ENCODE peak calls at places on chromosomes 5 and 9, in four cellular contexts. W is mammary epithelial cell, V is astrocyte, M is mesenchymal stem cell. J is an unnamed sample.

GRCh38 chr9:35935755-35936509 is 22.0 kb downstream of the OR2S2 start:
- DNase-seq in V (peak; percentile 91), W (no peak), M (no peak), J (no peak)

GRCh38 chr9:137021574-137021978 is 6.5 kb downstream of the ABCA2 start:
- DNase-seq in W (no peak), V (no peak), M (no peak), J (no peak)

GRCh38 chr9:88530051-88530450 is 4.9 kb upstream of the NXNL2 start:
- DNase-seq in M (peak; percentile 73), V (peak; percentile 90), W (no peak), J (no peak)

GRCh38 chr9:130425741-130426466 is 18.9 kb upstream of the ASS1 start:
- DNase-seq in M (no peak), W (no peak), V (no peak), J (no peak)

GRCh38 chr5:147216552-147217154 is 18.2 kb upstream of the STK32A start:
- DNase-seq in M (peak; percentile 69), V (peak; percentile 14), W (no peak), J (no peak)

GRCh38 chr5:107284822-107285510 is 385.8 kb downstream of the EFNA5 start:
- DNase-seq in W (peak; percentile 98), M (peak; percentile 19), V (peak; percentile 86), J (no peak)

GRCh38 chr5:179267671-179268071 is 77.6 kb downstream of the ADAMTS2 start:
- DNase-seq in W (no peak), M (no peak), V (no peak), J (no peak)

GRCh38 chr9:34254141-34254913 is 74.7 kb downstream of the KIF24 start:
- DNase-seq in W (peak; percentile 94), V (peak; percentile 75), M (peak; percentile 61), J (no peak)

GRCh38 chr5:151741678-151742423 is 16.6 kb downstream of the ATOX1 start:
- DNase-seq in M (peak; percentile 73), W (peak; percentile 81), V (peak; percentile 83), J (no peak)

GRCh38 chr5:143920772-143921171 is 108.8 kb downstream of the HMHB1 start:
- DNase-seq in V (peak; percentile 56), W (peak; percentile 53), M (no peak), J (no peak)

GRCh38 chr9:21970800-21971620 is 23.2 kb downstream of the CDKN2A start:
- DNase-seq in V (no peak), W (no peak), M (no peak), J (peak; percentile 38)

GRCh38 chr9:21972361-21972760 is 21.8 kb downstream of the CDKN2A start:
- DNase-seq in W (no peak), M (no peak), V (no peak), J (no peak)

GRCh38 chr9:21974230-21974541 is 20.0 kb downstream of the CDKN2A start:
- DNase-seq in V (no peak), M (no peak), W (no peak), J (no peak)

GRCh38 chr9:21976334-21976875 is 17.8 kb downstream of the CDKN2A start:
- DNase-seq in V (no peak), M (no peak), W (no peak), J (no peak)

DNA sequence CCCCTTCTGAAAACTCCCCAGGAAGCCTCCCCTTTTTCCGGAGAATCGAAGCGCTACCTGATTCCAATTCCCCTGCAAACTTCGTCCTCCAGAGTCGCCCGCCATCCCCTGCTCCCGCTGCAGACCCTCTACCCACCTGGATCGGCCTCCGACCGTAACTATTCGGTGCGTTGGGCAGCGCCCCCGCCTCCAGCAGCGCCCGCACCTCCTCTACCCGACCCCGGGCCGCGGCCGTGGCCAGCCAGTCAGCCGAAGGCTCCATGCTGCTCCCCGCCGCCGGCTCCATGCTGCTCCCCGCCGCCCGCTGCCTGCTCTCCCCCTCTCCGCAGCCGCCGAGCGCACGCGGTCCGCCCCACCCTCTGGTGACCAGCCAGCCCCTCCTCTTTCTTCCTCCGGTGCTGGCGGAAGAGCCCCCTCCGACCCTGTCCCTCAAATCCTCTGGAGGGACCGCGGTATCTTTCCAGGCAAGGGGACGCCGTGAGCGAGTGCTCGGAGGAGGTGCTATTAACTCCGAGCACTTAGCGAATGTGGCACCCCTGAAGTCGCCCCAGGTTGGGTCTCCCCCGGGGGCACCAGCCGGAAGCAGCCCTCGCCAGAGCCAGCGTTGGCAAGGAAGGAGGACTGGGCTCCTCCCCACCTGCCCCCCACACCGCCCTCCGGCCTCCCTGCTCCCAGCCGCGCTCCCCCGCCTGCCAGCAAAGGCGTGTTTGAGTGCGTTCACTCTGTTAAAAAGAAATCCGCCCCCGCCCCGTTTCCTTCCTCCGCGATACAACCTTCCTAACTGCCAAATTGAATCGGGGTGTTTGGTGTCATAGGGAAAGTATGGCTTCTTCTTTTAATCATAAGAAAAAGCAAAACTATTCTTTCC is 19.4 kb downstream of the CDKN2A start:
- DNase-seq in M (peak; percentile 58), V (peak; percentile 56), W (no peak), J (peak; percentile 72)
- H2AFZ ChIP-seq in M (no peak overlapping the region), V (peak overlapping the region; percentile 54), W (peak overlapping the region; percentile 65), J (peak overlapping the region; percentile 95)

GRCh38 chr5:125823572-125823971 is 599.6 kb upstream of the GRAMD2B start:
- DNase-seq in M (peak; percentile 16), V (peak; percentile 58), W (peak; percentile 13), J (no peak)

GRCh38 chr5:125829349-125829748 is 593.9 kb upstream of the GRAMD2B start:
- DNase-seq in W (no peak), V (no peak), M (no peak), J (no peak)

GRCh38 chr5:125826214-125826613 is 597.0 kb upstream of the GRAMD2B start:
- DNase-seq in M (no peak), V (no peak), W (no peak), J (no peak)
- H2AFZ ChIP-seq in M (no peak overlapping the region), V (no peak overlapping the region), W (no peak overlapping the region), J (no peak overlapping the region)

GRCh38 chr5:135307143-135307903 is 91.7 kb downstream of the MACROH2A1 start:
- DNase-seq in W (no peak), M (no peak), V (no peak), J (peak; percentile 66)
- H2AFZ ChIP-seq in W (no peak overlapping the region), M (no peak overlapping the region), V (no peak overlapping the region), J (peak overlapping the region; percentile 72)

DNA sequence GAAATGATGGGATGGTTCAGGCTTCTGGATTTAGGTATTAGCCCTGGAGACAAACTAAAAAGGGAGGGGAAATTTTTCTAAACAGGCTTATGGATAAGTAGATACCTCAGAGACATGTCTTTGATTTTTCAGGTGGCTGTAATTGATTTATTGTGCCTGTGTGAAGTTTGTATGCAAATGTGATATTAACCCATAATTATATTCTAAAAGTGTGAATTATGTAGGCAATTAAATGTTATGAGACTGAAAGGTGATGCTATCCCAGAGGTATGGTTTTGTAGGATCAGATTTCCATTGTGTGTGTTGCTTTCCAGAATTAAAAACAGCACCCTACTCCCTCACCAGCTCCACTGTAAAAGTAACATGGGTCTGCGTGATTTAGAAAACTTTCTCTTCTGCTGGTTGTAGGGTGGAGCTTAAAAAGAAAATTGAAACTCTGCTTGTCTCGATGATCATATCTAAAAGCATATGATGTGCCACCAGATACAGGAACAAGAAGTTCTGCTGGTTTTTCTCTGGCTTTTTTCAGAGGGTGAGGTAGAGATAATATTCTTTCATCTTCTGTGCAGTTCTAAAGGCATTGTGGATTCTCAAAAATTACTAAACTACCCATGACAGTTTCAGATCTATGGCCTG is 71.8 kb upstream of the TAF11L2 start:
- DNase-seq in W (no peak), M (no peak), V (no peak), J (no peak)
- H2AFZ ChIP-seq in W (no peak overlapping the region), M (no peak overlapping the region), V (no peak overlapping the region), J (no peak overlapping the region)

GRCh38 chr5:77210091-77211012 is at the start of gene PDE8B:
- DNase-seq in V (no peak), W (no peak), M (no peak), J (no peak)
- H2AFZ ChIP-seq in V (peak within 1 kb of the TSS; percentile 16), W (peak within 1 kb of the TSS; percentile 20), M (peak within 1 kb of the TSS; percentile 51), J (peak within 1 kb of the TSS; percentile 81)

GRCh38 chr5:74040811-74041491 is 415.0 kb downstream of the ARHGEF28 start:
- DNase-seq in M (no peak), V (peak; percentile 48), W (peak; percentile 33), J (no peak)

GRCh38 chr5:74042559-74043357 is 416.8 kb downstream of the ARHGEF28 start:
- DNase-seq in M (peak; percentile 92), V (peak; percentile 82), W (peak; percentile 47), J (no peak)

GRCh38 chr5:74035521-74035937 is 409.5 kb downstream of the ARHGEF28 start:
- DNase-seq in M (peak; percentile 69), V (peak; percentile 70), W (peak; percentile 84), J (no peak)

GRCh38 chr5:74041913-74042312 is 415.9 kb downstream of the ARHGEF28 start:
- DNase-seq in W (no peak), V (no peak), M (peak; percentile 24), J (no peak)

DNA sequence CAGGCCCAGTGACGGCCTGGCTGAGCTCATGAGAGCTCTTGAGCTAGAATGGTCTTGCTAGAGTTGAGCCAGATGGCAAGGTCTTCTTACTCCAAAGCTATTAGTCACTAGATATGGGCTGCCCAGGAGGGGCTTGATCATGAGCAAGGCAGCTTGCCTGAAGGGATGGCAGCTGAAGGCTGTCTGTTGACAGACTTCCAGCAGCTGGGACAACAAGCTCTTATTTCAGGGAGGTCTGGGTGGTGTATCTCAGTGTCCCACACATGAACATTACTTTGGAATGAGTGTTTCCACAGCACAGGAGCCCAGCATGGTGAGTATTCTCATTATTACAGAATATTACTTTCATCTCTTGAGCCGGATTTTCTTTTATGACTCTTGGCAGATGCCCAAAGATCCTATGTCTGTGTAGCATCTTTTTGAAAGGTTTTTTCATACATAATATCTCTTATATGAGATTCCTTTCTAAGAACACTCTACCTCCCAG is 414.1 kb downstream of the ARHGEF28 start:
- DNase-seq in V (peak; percentile 92), W (peak; percentile 65), M (peak; percentile 67), J (no peak)
- H2AFZ ChIP-seq in V (no peak overlapping the region), W (no peak overlapping the region), M (no peak overlapping the region), J (no peak overlapping the region)

DNA sequence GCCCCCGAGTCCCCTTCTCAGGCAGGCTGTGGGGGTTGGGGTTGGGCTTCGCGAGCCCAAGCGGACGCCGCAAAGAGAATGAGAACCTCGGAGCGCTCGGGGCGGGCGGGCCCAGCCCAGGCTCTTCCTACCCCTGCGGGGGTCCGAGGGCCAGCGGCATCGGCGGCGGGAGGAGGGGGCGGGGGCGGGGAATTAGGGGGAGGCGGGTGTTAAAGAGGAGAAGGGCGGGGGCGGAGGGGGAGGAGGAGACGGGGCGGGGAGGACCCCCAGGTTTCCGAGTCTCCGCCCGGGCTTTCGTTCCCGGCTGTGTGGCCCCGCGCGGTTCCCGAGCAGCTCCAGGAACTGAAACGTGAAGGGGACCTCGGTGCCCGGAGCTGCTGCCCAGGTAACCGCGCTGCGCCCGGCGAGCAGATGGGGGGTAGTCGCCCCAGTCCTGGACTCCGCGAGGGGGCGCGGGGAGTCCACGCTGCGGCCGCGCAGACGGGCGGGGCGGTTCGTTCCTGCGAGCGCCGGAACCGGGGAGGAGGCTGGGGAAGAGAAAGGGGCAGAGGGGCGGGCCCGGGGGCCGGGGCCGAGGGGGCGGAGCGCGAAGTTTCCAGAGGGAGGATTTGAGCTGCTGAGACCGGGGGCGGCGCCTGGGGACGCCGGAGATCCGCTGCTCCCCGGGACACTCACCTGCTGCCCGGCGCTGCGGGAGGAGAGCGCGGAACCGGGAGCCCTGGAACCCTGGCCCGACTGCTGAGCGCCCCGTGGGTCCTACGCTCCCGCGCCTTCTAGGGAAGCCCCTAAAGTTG is 38.4 kb upstream of the PLEKHG4B start:
- DNase-seq in M (peak; percentile 19), W (peak; percentile 16), V (peak; percentile 12), J (peak; percentile 87)
- H2AFZ ChIP-seq in M (peak overlapping the region; percentile 36), W (peak overlapping the region; percentile 60), V (peak overlapping the region; percentile 86), J (peak overlapping the region; percentile 94)

DNA sequence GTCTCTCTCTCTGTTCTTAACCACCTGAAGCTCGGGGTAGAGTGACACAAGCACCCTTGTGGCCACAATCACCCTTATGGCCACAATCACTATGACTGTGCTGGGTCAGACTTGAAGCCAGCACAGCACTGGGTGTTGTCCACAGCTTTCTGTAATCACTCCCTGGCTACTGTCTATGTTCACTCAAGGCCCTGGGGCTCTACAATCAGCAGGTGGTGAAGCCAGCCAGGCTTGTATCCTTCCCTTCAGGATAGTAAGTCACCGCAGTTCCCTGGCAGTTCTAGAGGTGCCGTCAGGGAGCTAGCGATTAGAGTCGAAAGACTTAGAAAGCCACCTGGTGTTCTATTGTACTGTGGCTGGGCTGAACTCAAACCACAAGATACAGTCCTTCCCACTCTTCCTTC is 44.2 kb downstream of the GDA start:
- DNase-seq in W (peak; percentile 36), V (no peak), M (no peak), J (no peak)
- H2AFZ ChIP-seq in W (no peak overlapping the region), V (no peak overlapping the region), M (no peak overlapping the region), J (no peak overlapping the region)

J was measured in neuronal stem cell.